ENCODE peak calls at places on chromosomes 16 and 17, in five cellular contexts. Z is heart right ventricle, L is AG09309, X is cardiac fibroblast, R is nephron progenitor cell. S is an unnamed sample.

GRCh38 chr16:8323153-8323552 is 267.2 kb downstream of the TMEM114 start:
- DNase-seq in R (no peak), L (no peak), X (no peak), Z (no peak), S (no peak)

GRCh38 chr16:7601100-7601499 is 268.5 kb downstream of the RBFOX1 start:
- DNase-seq in Z (no peak), R (no peak), X (no peak), L (no peak), S (no peak)

GRCh38 chr16:57894390-57895080 is 76.4 kb downstream of the CNGB1 start:
- DNase-seq in L (no peak), X (no peak), Z (no peak), R (no peak), S (no peak)

GRCh38 chr16:49510676-49511305 is 137.2 kb downstream of the C16orf78 start:
- DNase-seq in X (no peak), L (no peak), R (no peak), Z (no peak), S (no peak)

GRCh38 chr16:88761143-88761534 is 23.9 kb downstream of the PIEZO1 start:
- DNase-seq in R (no peak), L (no peak), X (no peak), Z (no peak), S (no peak)

GRCh38 chr17:2087597-2088211 is 32.8 kb downstream of the HIC1 start:
- DNase-seq in Z (peak; percentile 67), R (peak; percentile 34), L (no peak), X (peak; percentile 57), S (no peak)

GRCh38 chr16:2786061-2786825 is 1.1 kb downstream of the PRSS33 start:
- DNase-seq in Z (no peak), X (no peak), R (no peak), L (no peak), S (no peak)

GRCh38 chr16:56860226-56861020 is 4.6 kb upstream of the SLC12A3 start:
- DNase-seq in X (no peak), R (no peak), Z (no peak), L (no peak), S (no peak)

DNA sequence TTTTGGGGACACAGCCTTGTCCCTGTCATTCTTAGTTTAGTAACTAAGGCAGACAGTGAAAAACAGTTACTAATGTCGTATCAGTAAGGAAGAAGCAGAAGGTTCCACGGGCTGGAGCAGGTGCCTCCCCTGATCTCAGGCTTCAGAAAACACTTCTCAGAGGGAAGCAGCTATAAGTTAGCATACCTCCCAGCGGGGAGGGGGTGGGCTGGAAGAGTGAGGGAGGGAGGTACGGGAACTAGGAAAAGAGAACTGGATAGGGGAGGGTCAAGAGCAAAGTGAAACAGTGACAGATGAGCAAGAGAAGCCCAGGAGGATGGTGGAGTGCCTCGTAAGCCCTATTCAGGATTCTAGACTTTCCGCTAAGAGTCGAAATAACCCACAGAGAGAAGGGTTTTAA is 186.3 kb upstream of the XYLT1 start:
- DNase-seq in R (no peak), L (no peak), X (no peak), Z (no peak), S (no peak)
- TF ChIP-seq CTCF in R (no peak), L (no peak), X (no peak), Z (no peak), S (no peak)

GRCh38 chr17:28584434-28584833 is 7.7 kb upstream of the ALDOC start:
- DNase-seq in X (no peak), R (no peak), L (no peak), Z (no peak), S (no peak)
- TF ChIP-seq CTCF in X (no peak), R (no peak), L (no peak), Z (no peak), S (no peak)

GRCh38 chr16:81739503-81739902 is 39.6 kb upstream of the PLCG2 start:
- DNase-seq in Z (no peak), R (no peak), X (no peak), L (no peak), S (no peak)

GRCh38 chr16:81740163-81740562 is 38.9 kb upstream of the PLCG2 start:
- DNase-seq in Z (no peak), X (no peak), L (no peak), R (no peak), S (no peak)

GRCh38 chr16:81737885-81738536 is 41.1 kb upstream of the PLCG2 start:
- DNase-seq in R (peak; percentile 86), X (peak; percentile 86), Z (peak; percentile 89), L (peak; percentile 16), S (peak; percentile 75)

GRCh38 chr16:81734632-81735434 is 44.3 kb upstream of the PLCG2 start:
- DNase-seq in L (no peak), Z (no peak), X (no peak), R (no peak), S (no peak)

DNA sequence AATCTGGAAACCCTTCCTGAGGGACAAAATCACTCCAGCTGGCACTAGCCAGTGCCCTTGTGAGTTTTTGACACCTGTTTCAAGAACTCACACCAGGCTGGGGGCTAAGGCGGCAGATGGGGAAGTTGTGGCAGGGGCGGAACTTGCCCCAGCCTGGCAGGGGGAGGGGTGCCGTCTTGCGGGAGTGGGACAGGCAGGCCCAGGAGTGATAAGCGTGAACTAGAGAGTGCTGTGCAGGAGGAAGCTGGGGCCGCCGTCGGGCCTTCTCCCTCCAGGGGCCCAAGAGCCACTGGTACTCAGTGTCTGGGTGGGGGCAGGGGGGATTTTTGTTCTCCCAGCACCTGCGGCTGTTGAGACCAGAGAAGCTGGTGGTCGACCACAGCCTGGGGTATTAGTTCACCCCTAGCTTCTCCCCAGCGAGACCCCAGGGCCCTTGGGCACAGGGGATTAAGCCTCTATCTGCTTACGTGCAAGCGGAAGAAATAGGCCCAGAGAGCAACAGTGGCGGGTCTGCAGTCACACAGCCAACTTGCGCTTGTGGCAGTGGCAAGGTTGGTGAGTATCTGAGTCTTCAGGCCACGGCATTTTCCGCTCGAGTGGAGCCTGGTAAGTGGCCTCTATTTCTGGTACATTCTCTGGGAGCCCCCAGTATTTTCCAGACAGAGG is 40.1 kb upstream of the PLCG2 start:
- DNase-seq in X (no peak), L (no peak), R (no peak), Z (peak; percentile 41), S (no peak)
- TF ChIP-seq CTCF in X (no peak), L (no peak), R (no peak), Z (no peak), S (no peak)

GRCh38 chr17:78734841-78735641 is 47.0 kb downstream of the CYTH1 start:
- DNase-seq in L (no peak), Z (no peak), R (no peak), X (no peak), S (no peak)

GRCh38 chr17:78737332-78737731 is 44.7 kb downstream of the CYTH1 start:
- DNase-seq in L (peak; percentile 42), Z (no peak), X (no peak), R (no peak), S (no peak)

GRCh38 chr17:78735832-78736525 is 46.1 kb downstream of the CYTH1 start:
- DNase-seq in X (peak; percentile 39), L (no peak), R (no peak), Z (no peak), S (no peak)

GRCh38 chr17:78738245-78738644 is 43.8 kb downstream of the CYTH1 start:
- DNase-seq in L (no peak), Z (no peak), X (no peak), R (no peak), S (no peak)

GRCh38 chr17:78736526-78737079 is 45.5 kb downstream of the CYTH1 start:
- DNase-seq in X (no peak), Z (peak; percentile 79), R (no peak), L (no peak), S (no peak)
- TF ChIP-seq CTCF in X (no peak), Z (peak; percentile 10), R (no peak), L (no peak), S (no peak)

S was measured in progenitor cell of endocrine pancreas.